ENCODE peak calls at places on chromosomes 13 and 19, in seven cellular contexts. U is ELF-1; Q is omental fat pad; X is activated naive CD4-positive, alpha-beta T cell; N is body of pancreas; D is GM03348; S is T-helper 17 cell. W is an unnamed sample.

GRCh38 chr13:101489635-101490034 is 37.2 kb downstream of the ITGBL1 start:
- DNase-seq in D (no peak), U (no peak), S (no peak), Q (no peak), N (no peak), X (no peak), W (no peak)

GRCh38 chr13:45807520-45808099 is 43.9 kb downstream of the SIAH3 start:
- DNase-seq in S (no peak), N (peak), X (no peak), U (peak), D (peak), Q (no peak), W (no peak)

GRCh38 chr19:19820774-19821315 is 705 bp downstream of the ZNF506 start:
- DNase-seq in N (no peak), S (no peak), D (no peak), X (no peak), U (no peak), Q (no peak), W (no peak)

GRCh38 chr13:44116562-44117315 is 237.0 kb downstream of the LACC1 start:
- DNase-seq in Q (no peak), X (no peak), N (no peak), D (no peak), S (no peak), U (peak), W (no peak)

GRCh38 chr19:40229926-40230417 is 3.5 kb upstream of the CCNP start:
- DNase-seq in S (no peak), D (no peak), N (no peak), Q (no peak), X (no peak), U (no peak), W (no peak)

GRCh38 chr19:28737021-28737525 is 475.9 kb downstream of the UQCRFS1 start:
- DNase-seq in S (no peak), Q (no peak), U (peak), N (no peak), X (no peak), D (peak), W (no peak)

GRCh38 chr13:109628251-109628699 is 158.1 kb downstream of the IRS2 start:
- DNase-seq in U (no peak), S (no peak), Q (no peak), D (peak), N (no peak), X (no peak), W (no peak)

GRCh38 chr19:39839678-39840327 is 5.8 kb upstream of the DYRK1B start:
- DNase-seq in X (no peak), Q (no peak), D (no peak), S (no peak), N (no peak), U (no peak), W (no peak)

GRCh38 chr13:75934889-75935288 is 298.8 kb downstream of the LMO7 start:
- DNase-seq in X (no peak), Q (no peak), N (no peak), U (no peak), D (no peak), S (no peak), W (no peak)

GRCh38 chr13:95117092-95117491 is 184.2 kb downstream of the ABCC4 start:
- DNase-seq in X (no peak), N (no peak), Q (no peak), U (no peak), S (no peak), D (no peak), W (no peak)

GRCh38 chr19:4878491-4878968 is 11.1 kb upstream of the PLIN3 start:
- DNase-seq in N (no peak), Q (no peak), S (no peak), X (no peak), U (no peak), D (no peak), W (no peak)

GRCh38 chr13:99265823-99266426 is 7.7 kb upstream of the GPR18 start:
- DNase-seq in S (no peak), Q (no peak), D (peak), X (no peak), N (no peak), U (no peak), W (no peak)

GRCh38 chr13:34842466-34842865 is 99.6 kb upstream of the NBEA start:
- DNase-seq in D (no peak), U (no peak), N (no peak), Q (no peak), X (no peak), S (no peak), W (no peak)

GRCh38 chr13:98905199-98905598 is 72.7 kb downstream of the DOCK9 start:
- DNase-seq in D (no peak), X (no peak), Q (no peak), N (no peak), S (no peak), U (no peak), W (no peak)

GRCh38 chr13:37187611-37188010 is 82.1 kb upstream of the CSNK1A1L start:
- DNase-seq in U (no peak), X (no peak), D (no peak), N (no peak), S (no peak), Q (no peak), W (no peak)

GRCh38 chr13:54185101-54185500 is 1156.5 kb downstream of the OLFM4 start:
- DNase-seq in N (no peak), U (no peak), Q (no peak), X (no peak), D (no peak), S (no peak), W (no peak)

GRCh38 chr13:113124211-113125025 is 1.8 kb downstream of the F10 start:
- DNase-seq in S (no peak), N (no peak), X (no peak), U (no peak), D (no peak), Q (no peak), W (peak)

GRCh38 chr13:28532226-28533048 is 37.5 kb upstream of the FLT1 start:
- DNase-seq in X (no peak), Q (no peak), S (no peak), U (peak), N (no peak), D (peak), W (no peak)

GRCh38 chr19:1745589-1746031 is 7.7 kb upstream of the ONECUT3 start:
- DNase-seq in Q (no peak), X (no peak), U (no peak), N (no peak), S (no peak), D (no peak), W (no peak)

GRCh38 chr19:13092608-13093260 is 9.9 kb downstream of the LYL1 start:
- DNase-seq in X (no peak), U (no peak), N (no peak), D (no peak), Q (no peak), S (no peak), W (peak)

GRCh38 chr13:110869231-110869804 is 45.6 kb downstream of the ANKRD10 start:
- DNase-seq in D (no peak), U (no peak), X (no peak), S (no peak), N (no peak), Q (no peak), W (no peak)

GRCh38 chr13:46140044-46140443 is 35.2 kb upstream of the CPB2 start:
- DNase-seq in N (no peak), S (no peak), X (no peak), Q (no peak), D (no peak), U (no peak), W (no peak)